ENCODE peak calls at places on chromosomes 16 and 17, in eight cellular contexts. N, Q, Z, X, R, Y, E and F are unnamed samples.

GRCh38 chr17:57264776-57265175 is 8.5 kb downstream of the MSI2 start:
- DNase-seq in N (peak), Q (no peak), E (no peak), Y (no peak), Z (no peak), R (no peak), X (no peak), F (no peak)

GRCh38 chr16:85570735-85571562 is 42.2 kb upstream of the GSE1 start:
- DNase-seq in E (no peak), N (peak), Y (peak), R (no peak), Q (no peak), X (no peak), Z (peak), F (no peak)

GRCh38 chr17:17412331-17412730 is 64.5 kb upstream of the MED9 start:
- DNase-seq in R (no peak), X (no peak), Q (peak), Y (no peak), E (no peak), N (no peak), Z (no peak), F (peak)

GRCh38 chr16:31200821-31201510 is 1.6 kb downstream of the PYCARD start:
- DNase-seq in E (no peak), Y (no peak), Z (no peak), N (no peak), X (no peak), R (no peak), Q (no peak), F (peak)

GRCh38 chr16:29805232-29806095 is 865 bp upstream of the MAZ start:
- DNase-seq in R (peak), N (peak), Z (peak), Y (peak), Q (peak), E (peak), X (peak), F (peak)

GRCh38 chr17:17506181-17506741 is 10.1 kb upstream of the RASD1 start:
- DNase-seq in Z (no peak), N (no peak), X (peak), R (no peak), Q (no peak), E (no peak), Y (no peak), F (no peak)

GRCh38 chr17:50108556-50108955 is 13.4 kb downstream of the PDK2 start:
- DNase-seq in E (no peak), N (no peak), Z (no peak), R (no peak), Q (no peak), X (no peak), Y (no peak), F (no peak)

GRCh38 chr16:14129502-14129901 is 58.4 kb downstream of the MRTFB start:
- DNase-seq in E (no peak), X (no peak), R (no peak), Y (no peak), N (no peak), Q (no peak), Z (no peak), F (no peak)

GRCh38 chr17:20206068-20206467 is 196.9 kb downstream of the SPECC1 start:
- DNase-seq in Y (no peak), N (no peak), Q (peak), X (no peak), E (peak), Z (no peak), R (no peak), F (peak)

GRCh38 chr17:44990994-44991393 is 22.9 kb upstream of the C1QL1 start:
- DNase-seq in Q (no peak), E (no peak), N (no peak), X (no peak), Z (no peak), R (no peak), Y (no peak), F (no peak)

GRCh38 chr17:27408891-27409290 is 47.4 kb upstream of the KSR1 start:
- DNase-seq in N (no peak), E (no peak), R (no peak), Q (peak), Z (no peak), Y (no peak), X (no peak), F (peak)

GRCh38 chr17:27919120-27919519 is 26.0 kb upstream of the LYRM9 start:
- DNase-seq in Z (no peak), Q (no peak), R (no peak), E (no peak), Y (no peak), X (no peak), N (no peak), F (no peak)